ENCODE peak calls at places on chromosomes 6 and 20, in nine cellular contexts. P, T, L, Z, O, M, D, J and U are unnamed samples.

GRCh38 chr6:44701038-44701636 is 313.6 kb downstream of the CDC5L start:
- DNase-seq in J (no peak), M (no peak), O (no peak), Z (no peak), P (no peak), D (no peak), L (no peak), T (no peak), U (no peak)

GRCh38 chr6:116387374-116387773 is 16.6 kb downstream of the DSE start:
- DNase-seq in T (peak; percentile 29), Z (no peak), P (no peak), L (no peak), D (no peak), J (no peak), M (no peak), O (no peak), U (peak; percentile 29)

GRCh38 chr6:4344317-4344899 is 209.0 kb upstream of the ECI2 start:
- DNase-seq in O (no peak), D (no peak), Z (no peak), J (no peak), P (no peak), T (no peak), L (no peak), M (no peak), U (no peak)

GRCh38 chr6:24664049-24664987 is 2.4 kb downstream of the TDP2 start:
- DNase-seq in M (no peak), J (no peak), P (no peak), T (no peak), L (no peak), D (no peak), Z (no peak), O (peak; percentile 30), U (no peak)

GRCh38 chr6:138162104-138162946 is 586 bp downstream of the ARFGEF3 start:
- DNase-seq in T (peak; percentile 11), J (no peak), L (no peak), O (no peak), P (peak; percentile 48), Z (no peak), M (peak; percentile 14), D (peak; percentile 45), U (no peak)

GRCh38 chr6:53067799-53068442 is 2.7 kb downstream of the FBXO9 start:
- DNase-seq in T (no peak), Z (no peak), J (no peak), P (no peak), M (no peak), L (no peak), D (no peak), O (no peak), U (no peak)

GRCh38 chr6:109008537-109008950 is 86.1 kb downstream of the SESN1 start:
- DNase-seq in M (no peak), P (no peak), L (no peak), D (no peak), O (no peak), Z (no peak), J (peak; percentile 41), T (peak; percentile 10), U (no peak)

GRCh38 chr6:43076928-43077809 is 1.1 kb downstream of the PTK7 start:
- DNase-seq in D (peak; percentile 55), O (no peak), Z (no peak), M (no peak), L (no peak), P (peak; percentile 45), T (no peak), J (no peak), U (peak; percentile 78)

GRCh38 chr6:84635081-84635745 is 129.2 kb downstream of the TBX18 start:
- DNase-seq in D (no peak), M (no peak), J (no peak), L (no peak), P (no peak), Z (no peak), O (no peak), T (no peak), U (peak; percentile 74)

GRCh38 chr6:57224769-57225515 is 2.8 kb upstream of the RAB23 start:
- DNase-seq in T (no peak), M (no peak), D (no peak), Z (no peak), P (no peak), J (no peak), L (no peak), O (no peak), U (no peak)

GRCh38 chr20:34529742-34530141 is 13.5 kb downstream of the DYNLRB1 start:
- DNase-seq in M (no peak), Z (no peak), O (no peak), L (no peak), D (no peak), T (no peak), J (no peak), P (no peak), U (no peak)

GRCh38 chr6:18795726-18796125 is 408.6 kb downstream of the RNF144B start:
- DNase-seq in D (no peak), P (no peak), O (no peak), Z (no peak), J (no peak), L (no peak), T (no peak), M (no peak), U (no peak)

GRCh38 chr6:19268117-19268516 is 569.1 kb upstream of the ID4 start:
- DNase-seq in J (no peak), D (no peak), P (no peak), O (no peak), Z (no peak), L (no peak), M (no peak), T (no peak), U (peak; percentile 31)

GRCh38 chr20:50467618-50468373 is 42.4 kb upstream of the PTPN1 start:
- DNase-seq in L (no peak), Z (no peak), J (peak; percentile 39), T (no peak), O (peak; percentile 27), D (peak; percentile 62), M (no peak), P (peak; percentile 65), U (peak; percentile 59)

GRCh38 chr20:60352580-60352979 is 394.4 kb downstream of the CDH26 start:
- DNase-seq in L (no peak), T (no peak), J (no peak), D (no peak), Z (no peak), P (no peak), M (no peak), O (no peak), U (no peak)

GRCh38 chr6:136761227-136761922 is 30.9 kb downstream of the MAP3K5 start:
- DNase-seq in T (no peak), D (peak; percentile 68), L (no peak), J (peak; percentile 44), P (no peak), M (no peak), Z (no peak), O (no peak), U (peak; percentile 46)

GRCh38 chr20:8757146-8757545 is 311.7 kb upstream of the PLCB4 start:
- DNase-seq in D (no peak), M (no peak), P (no peak), O (no peak), Z (no peak), T (no peak), L (no peak), J (no peak), U (no peak)

GRCh38 chr20:48626938-48627736 is 200.7 kb downstream of the PREX1 start:
- DNase-seq in T (no peak), O (no peak), D (no peak), J (no peak), Z (no peak), L (no peak), P (no peak), M (no peak), U (no peak)

GRCh38 chr20:38435555-38435939 is 419 bp upstream of the SNHG17 start:
- DNase-seq in J (no peak), T (no peak), D (no peak), M (no peak), O (no peak), L (no peak), P (no peak), Z (no peak), U (peak; percentile 86)